ENCODE peak calls at places on chromosomes 6 and 20, in five cellular contexts. E is GM12878, X is IMR-90, Q is retinal pigment epithelial cell, J is keratinocyte. T is an unnamed sample.

GRCh38 chr20:63087872-63088680 is 81.3 kb upstream of the BHLHE23 start:
- DNase-seq in E (no peak), X (no peak), Q (no peak), J (no peak), T (no peak)

GRCh38 chr20:44961868-44962267 is 1.7 kb upstream of the TOMM34 start:
- DNase-seq in E (no peak), X (peak; percentile 77), Q (no peak), J (no peak), T (no peak)

GRCh38 chr20:19304389-19304788 is 91.9 kb downstream of the SLC24A3 start:
- DNase-seq in E (no peak), X (no peak), Q (no peak), J (no peak), T (no peak)

GRCh38 chr20:41234546-41234945 is 83.0 kb downstream of the ZHX3 start:
- DNase-seq in E (no peak), X (no peak), Q (no peak), J (no peak), T (no peak)

GRCh38 chr6:3748208-3748701 is 3.3 kb downstream of the PXDC1 start:
- DNase-seq in E (no peak), X (peak; percentile 86), Q (no peak), J (no peak), T (no peak)

GRCh38 chr6:128696651-128697391 is 176.4 kb upstream of the PTPRK start:
- DNase-seq in E (no peak), X (peak; percentile 88), Q (peak; percentile 22), J (no peak), T (no peak)

GRCh38 chr6:113875470-113875869 is 18.3 kb downstream of the MARCKS start:
- DNase-seq in E (no peak), X (peak; percentile 76), Q (no peak), J (no peak), T (no peak)

GRCh38 chr6:25749837-25750236 is 4.7 kb upstream of the SLC17A4 start:
- DNase-seq in E (no peak), X (no peak), Q (no peak), J (no peak), T (no peak)

GRCh38 chr6:36838896-36839818 is at the start of gene CPNE5:
- DNase-seq in E (no peak), X (no peak), Q (no peak), J (no peak), T (no peak)

GRCh38 chr6:16966821-16967817 is 134.7 kb upstream of the STMND1 start:
- DNase-seq in E (no peak), X (no peak), Q (no peak), J (no peak), T (no peak)

GRCh38 chr6:44180886-44181285 is 22.3 kb downstream of the CAPN11 start:
- DNase-seq in E (no peak), X (no peak), Q (no peak), J (no peak), T (no peak)

GRCh38 chr20:40728470-40728869 is 39.4 kb upstream of the MAFB start:
- DNase-seq in E (no peak), X (no peak), Q (no peak), J (no peak), T (no peak)

GRCh38 chr6:89731924-89732568 is 87.5 kb downstream of the MDN1 start:
- DNase-seq in E (no peak), X (no peak), Q (no peak), J (no peak), T (no peak)

GRCh38 chr6:45454008-45454911 is 76.5 kb upstream of the SUPT3H start:
- DNase-seq in E (no peak), X (peak; percentile 78), Q (no peak), J (no peak), T (no peak)

GRCh38 chr6:107132330-107132954 is 17.1 kb upstream of the BEND3 start:
- DNase-seq in E (no peak), X (no peak), Q (no peak), J (no peak), T (no peak)

GRCh38 chr20:16708590-16708989 is 21.2 kb upstream of the SNRPB2 start:
- DNase-seq in E (no peak), X (no peak), Q (no peak), J (no peak), T (no peak)

GRCh38 chr6:21005816-21006553 is 471.7 kb downstream of the CDKAL1 start:
- DNase-seq in E (peak; percentile 40), X (peak; percentile 94), Q (no peak), J (peak; percentile 79), T (no peak)

GRCh38 chr6:18528084-18528743 is 141.1 kb downstream of the RNF144B start:
- DNase-seq in E (no peak), X (peak; percentile 13), Q (no peak), J (no peak), T (no peak)

GRCh38 chr6:11263185-11263817 is 30.8 kb upstream of the NEDD9 start:
- DNase-seq in E (no peak), X (peak; percentile 84), Q (peak; percentile 92), J (no peak), T (no peak)

GRCh38 chr20:43292221-43292620 is 102.5 kb upstream of the PTPRT start:
- DNase-seq in E (no peak), X (no peak), Q (no peak), J (no peak), T (no peak)

GRCh38 chr20:57258055-57258454 is 8.4 kb downstream of the BMP7 start:
- DNase-seq in E (no peak), X (no peak), Q (no peak), J (no peak), T (no peak)

GRCh38 chr6:140713495-140713894 is 1339.0 kb upstream of the CITED2 start:
- DNase-seq in E (no peak), X (no peak), Q (no peak), J (no peak), T (no peak)

GRCh38 chr6:7881765-7882500 is 28.7 kb downstream of the TXNDC5 start:
- DNase-seq in E (no peak), X (no peak), Q (no peak), J (peak; percentile 11), T (no peak)

GRCh38 chr6:45737331-45738056 is 278.2 kb downstream of the CLIC5 start:
- DNase-seq in E (peak; percentile 77), X (no peak), Q (no peak), J (no peak), T (peak; percentile 50)

GRCh38 chr6:29603930-29604329 is 19.0 kb downstream of the OR2H2 start:
- DNase-seq in E (no peak), X (no peak), Q (no peak), J (no peak), T (no peak)

GRCh38 chr20:48012401-48012974 is 227.2 kb upstream of the SULF2 start:
- DNase-seq in E (no peak), X (peak; percentile 45), Q (peak; percentile 59), J (no peak), T (no peak)

GRCh38 chr6:22828179-22829062 is 259.1 kb downstream of the HDGFL1 start:
- DNase-seq in E (no peak), X (peak; percentile 97), Q (peak; percentile 99), J (peak; percentile 87), T (no peak)

GRCh38 chr6:12203001-12203400 is 87.2 kb upstream of the EDN1 start:
- DNase-seq in E (no peak), X (peak; percentile 44), Q (peak; percentile 82), J (no peak), T (no peak)

GRCh38 chr6:113397229-113397628 is 459.9 kb upstream of the MARCKS start:
- DNase-seq in E (no peak), X (peak; percentile 79), Q (no peak), J (no peak), T (no peak)

GRCh38 chr20:45036044-45036755 is 64.7 kb downstream of the KCNS1 start:
- DNase-seq in E (no peak), X (peak; percentile 80), Q (no peak), J (peak; percentile 45), T (no peak)

GRCh38 chr20:49712918-49713778 is 530 bp downstream of the B4GALT5 start:
- DNase-seq in E (no peak), X (peak; percentile 17), Q (no peak), J (no peak), T (no peak)
- TF ChIP-seq CTCF in E (no peak), X (peak; percentile 6), Q (no peak), J (no peak), T (no peak)

GRCh38 chr6:98847392-98847766 is 13.0 kb downstream of the POU3F2 start:
- DNase-seq in E (no peak), X (no peak), Q (no peak), J (no peak), T (no peak)
- H3K4me3 ChIP-seq in E (no peak overlapping the region), X (no peak overlapping the region), Q (peak overlapping the region; percentile 44), J (no peak overlapping the region), T (no peak overlapping the region)

GRCh38 chr6:34793877-34794276 is 2.0 kb downstream of the BLTP3A start:
- DNase-seq in E (no peak), X (no peak), Q (no peak), J (no peak), T (no peak)

GRCh38 chr6:34791164-34791841 is 580 bp upstream of the BLTP3A start:
- DNase-seq in E (no peak), X (peak; percentile 17), Q (no peak), J (no peak), T (peak; percentile 18)

GRCh38 chr6:34795836-34796425 is 4.0 kb downstream of the BLTP3A start:
- DNase-seq in E (no peak), X (peak; percentile 64), Q (no peak), J (no peak), T (no peak)

GRCh38 chr6:34792605-34793500 is 970 bp downstream of the BLTP3A start:
- DNase-seq in E (no peak), X (peak; percentile 55), Q (no peak), J (no peak), T (no peak)

GRCh38 chr6:34791842-34792604 is at the start of gene BLTP3A:
- DNase-seq in E (no peak), X (peak; percentile 62), Q (no peak), J (no peak), T (peak; percentile 37)
- TF ChIP-seq CTCF in E (peak; percentile 44), X (peak; percentile 18), Q (no peak), J (no peak), T (no peak)

DNA sequence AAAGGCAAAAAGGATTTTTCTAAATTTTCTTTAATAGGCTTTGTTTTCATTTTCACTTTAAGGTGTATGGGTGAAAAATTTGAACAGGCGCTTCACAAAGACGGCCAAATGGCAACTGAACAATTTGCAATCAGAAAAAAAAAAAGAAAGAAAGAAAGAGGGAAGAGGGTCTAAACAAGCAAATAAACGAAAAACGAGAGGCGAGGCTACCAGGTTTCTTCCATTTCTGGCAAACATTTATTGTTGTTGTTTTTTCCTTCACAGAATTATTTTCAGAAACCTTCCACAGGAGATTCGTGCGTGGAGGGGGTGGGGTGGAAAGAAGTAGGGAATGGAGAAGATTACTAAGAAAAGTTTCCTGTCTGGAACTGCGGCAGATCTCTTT is 24.3 kb downstream of the POM121L2 start:
- DNase-seq in E (no peak), X (no peak), Q (no peak), J (no peak), T (no peak)
- H3K4me3 ChIP-seq in E (peak overlapping the region; percentile 42), X (no peak overlapping the region), Q (peak overlapping the region; percentile 15), J (peak overlapping the region; percentile 67), T (peak overlapping the region; percentile 65)

GRCh38 chr6:124799638-124800037 is 162.6 kb upstream of the RNF217 start:
- DNase-seq in E (no peak), X (no peak), Q (no peak), J (no peak), T (no peak)

GRCh38 chr6:124800222-124800621 is 162.0 kb upstream of the RNF217 start:
- DNase-seq in E (no peak), X (no peak), Q (no peak), J (no peak), T (no peak)

GRCh38 chr6:124793406-124793805 is 168.8 kb upstream of the RNF217 start:
- DNase-seq in E (no peak), X (no peak), Q (no peak), J (no peak), T (no peak)

GRCh38 chr6:124795879-124796838 is 166.1 kb upstream of the RNF217 start:
- DNase-seq in E (no peak), X (peak; percentile 1), Q (no peak), J (no peak), T (no peak)

GRCh38 chr6:124798942-124799496 is 163.2 kb upstream of the RNF217 start:
- DNase-seq in E (no peak), X (no peak), Q (no peak), J (no peak), T (no peak)
- TF ChIP-seq CTCF in E (no peak), X (peak; percentile 19), Q (peak; percentile 40), J (no peak), T (no peak)